ENCODE peak calls at places on chromosomes 16 and 17, in five cellular contexts. One of them, this sample, is unnamed.

GRCh38 chr17:82648761-82649474 is 674 bp upstream of the WDR45B start:
- DNase-seq in keratinocyte: no peak
- DNase-seq in psoas muscle: peak; percentile 66
- DNase-seq in NCI-H2081: peak; percentile 17
- DNase-seq in BJ: no peak
- DNase-seq in this sample: no peak

GRCh38 chr17:47730681-47731080 is 2.4 kb upstream of the TBX21 start:
- DNase-seq in keratinocyte: no peak
- DNase-seq in psoas muscle: no peak
- DNase-seq in NCI-H2081: no peak
- DNase-seq in BJ: no peak
- DNase-seq in this sample: no peak

GRCh38 chr16:27232061-27232841 is 28.9 kb downstream of the KDM8 start:
- DNase-seq in keratinocyte: no peak
- DNase-seq in psoas muscle: no peak
- DNase-seq in NCI-H2081: no peak
- DNase-seq in BJ: no peak
- DNase-seq in this sample: no peak

GRCh38 chr17:38958756-38959155 is 8.4 kb downstream of the FBXO47 start:
- DNase-seq in keratinocyte: no peak
- DNase-seq in psoas muscle: no peak
- DNase-seq in NCI-H2081: no peak
- DNase-seq in BJ: peak; percentile 46
- DNase-seq in this sample: no peak

GRCh38 chr17:66625321-66625767 is 209.6 kb upstream of the CACNG5 start:
- DNase-seq in keratinocyte: no peak
- DNase-seq in psoas muscle: no peak
- DNase-seq in NCI-H2081: peak; percentile 33
- DNase-seq in BJ: no peak
- DNase-seq in this sample: peak; percentile 46

GRCh38 chr17:28737770-28738679 is 5.8 kb upstream of the TRAF4 start:
- DNase-seq in keratinocyte: no peak
- DNase-seq in psoas muscle: no peak
- DNase-seq in NCI-H2081: no peak
- DNase-seq in BJ: no peak
- DNase-seq in this sample: no peak

GRCh38 chr16:58041628-58041955 is 16.0 kb downstream of the MMP15 start:
- DNase-seq in keratinocyte: no peak
- DNase-seq in psoas muscle: no peak
- DNase-seq in NCI-H2081: no peak
- DNase-seq in BJ: no peak
- DNase-seq in this sample: no peak

GRCh38 chr16:79283578-79283977 is 317.0 kb downstream of the MAF start:
- DNase-seq in keratinocyte: no peak
- DNase-seq in psoas muscle: no peak
- DNase-seq in NCI-H2081: no peak
- DNase-seq in BJ: no peak
- DNase-seq in this sample: no peak

GRCh38 chr16:77208382-77208781 is 9.2 kb downstream of the SYCE1L start:
- DNase-seq in keratinocyte: no peak
- DNase-seq in psoas muscle: no peak
- DNase-seq in NCI-H2081: no peak
- DNase-seq in BJ: no peak
- DNase-seq in this sample: no peak

GRCh38 chr16:57475711-57476339 is 10.5 kb downstream of the DOK4 start:
- DNase-seq in keratinocyte: no peak
- DNase-seq in psoas muscle: no peak
- DNase-seq in NCI-H2081: no peak
- DNase-seq in BJ: no peak
- DNase-seq in this sample: no peak

GRCh38 chr16:81401035-81401950 is 43.3 kb upstream of the CMIP start:
- DNase-seq in keratinocyte: no peak
- DNase-seq in psoas muscle: peak; percentile 23
- DNase-seq in NCI-H2081: peak; percentile 29
- DNase-seq in BJ: peak; percentile 41
- DNase-seq in this sample: no peak

GRCh38 chr16:75629132-75629531 is 6.1 kb upstream of the ADAT1 start:
- DNase-seq in keratinocyte: no peak
- DNase-seq in psoas muscle: no peak
- DNase-seq in NCI-H2081: no peak
- DNase-seq in BJ: no peak
- DNase-seq in this sample: no peak

GRCh38 chr16:23595951-23596720 is at the start of gene NDUFAB1:
- DNase-seq in keratinocyte: peak; percentile 23
- DNase-seq in psoas muscle: peak; percentile 94
- DNase-seq in NCI-H2081: peak; percentile 90
- DNase-seq in BJ: peak; percentile 32
- DNase-seq in this sample: peak; percentile 58

GRCh38 chr17:32755045-32755805 is 121.7 kb downstream of the MYO1D start:
- DNase-seq in keratinocyte: peak; percentile 17
- DNase-seq in psoas muscle: no peak
- DNase-seq in NCI-H2081: peak; percentile 79
- DNase-seq in BJ: peak; percentile 27
- DNase-seq in this sample: peak; percentile 70

GRCh38 chr17:70307430-70307829 is 138.1 kb downstream of the KCNJ2 start:
- DNase-seq in keratinocyte: no peak
- DNase-seq in psoas muscle: no peak
- DNase-seq in NCI-H2081: no peak
- DNase-seq in BJ: no peak
- DNase-seq in this sample: no peak

GRCh38 chr17:83099086-83099540 is 19.7 kb downstream of the METRNL start:
- DNase-seq in keratinocyte: no peak
- DNase-seq in psoas muscle: no peak
- DNase-seq in NCI-H2081: no peak
- DNase-seq in BJ: no peak
- DNase-seq in this sample: no peak

GRCh38 chr17:79814966-79815835 is 18.3 kb upstream of the CBX8 start:
- DNase-seq in keratinocyte: no peak
- DNase-seq in psoas muscle: peak; percentile 57
- DNase-seq in NCI-H2081: no peak
- DNase-seq in BJ: no peak
- DNase-seq in this sample: no peak

GRCh38 chr16:57759131-57759530 is 23.6 kb downstream of the KATNB1 start:
- DNase-seq in keratinocyte: no peak
- DNase-seq in psoas muscle: peak; percentile 3
- DNase-seq in NCI-H2081: no peak
- DNase-seq in BJ: no peak
- DNase-seq in this sample: no peak

GRCh38 chr17:70655179-70655578 is 485.8 kb downstream of the KCNJ2 start:
- DNase-seq in keratinocyte: no peak
- DNase-seq in psoas muscle: no peak
- DNase-seq in NCI-H2081: peak; percentile 95
- DNase-seq in BJ: no peak
- DNase-seq in this sample: no peak

GRCh38 chr17:28724500-28725165 is 1.4 kb downstream of the TLCD1 start:
- DNase-seq in keratinocyte: no peak
- DNase-seq in psoas muscle: no peak
- DNase-seq in NCI-H2081: no peak
- DNase-seq in BJ: no peak
- DNase-seq in this sample: no peak

GRCh38 chr17:1562178-1562643 is 381 bp downstream of the PITPNA start:
- DNase-seq in keratinocyte: no peak
- DNase-seq in psoas muscle: peak; percentile 67
- DNase-seq in NCI-H2081: peak; percentile 46
- DNase-seq in BJ: no peak
- DNase-seq in this sample: no peak

GRCh38 chr16:57623251-57624043 is 5.0 kb upstream of the ADGRG1 start:
- DNase-seq in keratinocyte: peak; percentile 79
- DNase-seq in psoas muscle: no peak
- DNase-seq in NCI-H2081: no peak
- DNase-seq in BJ: no peak
- DNase-seq in this sample: no peak

GRCh38 chr17:12118617-12119016 is 97.9 kb downstream of the MAP2K4 start:
- DNase-seq in keratinocyte: peak; percentile 4
- DNase-seq in psoas muscle: no peak
- DNase-seq in NCI-H2081: no peak
- DNase-seq in BJ: no peak
- DNase-seq in this sample: no peak

GRCh38 chr16:1046271-1046955 is 26.1 kb upstream of the SSTR5 start:
- DNase-seq in keratinocyte: no peak
- DNase-seq in psoas muscle: no peak
- DNase-seq in NCI-H2081: no peak
- DNase-seq in BJ: no peak
- DNase-seq in this sample: no peak

GRCh38 chr16:74936902-74937560 is 47.9 kb downstream of the WDR59 start:
- DNase-seq in keratinocyte: no peak
- DNase-seq in psoas muscle: no peak
- DNase-seq in NCI-H2081: no peak
- DNase-seq in BJ: peak; percentile 45
- DNase-seq in this sample: no peak

GRCh38 chr16:29306953-29307597 is 99.4 kb downstream of the NPIPB11 start:
- DNase-seq in keratinocyte: no peak
- DNase-seq in psoas muscle: no peak
- DNase-seq in NCI-H2081: no peak
- DNase-seq in BJ: no peak
- DNase-seq in this sample: no peak

GRCh38 chr16:60989592-60989991 is 1046.6 kb downstream of the CDH8 start:
- DNase-seq in keratinocyte: no peak
- DNase-seq in psoas muscle: no peak
- DNase-seq in NCI-H2081: no peak
- DNase-seq in BJ: no peak
- DNase-seq in this sample: no peak

GRCh38 chr17:17819561-17819995 is 17.2 kb downstream of the SREBF1 start:
- DNase-seq in keratinocyte: no peak
- DNase-seq in psoas muscle: peak; percentile 80
- DNase-seq in NCI-H2081: no peak
- DNase-seq in BJ: peak; percentile 20
- DNase-seq in this sample: peak; percentile 94

GRCh38 chr17:41284043-41284442 is 8.5 kb downstream of the KRTAP9-7 start:
- DNase-seq in keratinocyte: no peak
- DNase-seq in psoas muscle: no peak
- DNase-seq in NCI-H2081: no peak
- DNase-seq in BJ: peak; percentile 87
- DNase-seq in this sample: no peak

GRCh38 chr16:19499481-19499880 is 22.4 kb downstream of the GDE1 start:
- DNase-seq in keratinocyte: no peak
- DNase-seq in psoas muscle: no peak
- DNase-seq in NCI-H2081: no peak
- DNase-seq in BJ: no peak
- DNase-seq in this sample: no peak

GRCh38 chr16:64417711-64418227 is 704.1 kb downstream of the CDH11 start:
- DNase-seq in keratinocyte: no peak
- DNase-seq in psoas muscle: no peak
- DNase-seq in NCI-H2081: no peak
- DNase-seq in BJ: peak; percentile 75
- DNase-seq in this sample: no peak

GRCh38 chr16:71356051-71356740 is 2.3 kb upstream of the CALB2 start:
- DNase-seq in keratinocyte: no peak
- DNase-seq in psoas muscle: no peak
- DNase-seq in NCI-H2081: no peak
- DNase-seq in BJ: no peak
- DNase-seq in this sample: no peak

GRCh38 chr16:55615071-55615470 is 40.7 kb upstream of the SLC6A2 start:
- DNase-seq in keratinocyte: no peak
- DNase-seq in psoas muscle: no peak
- DNase-seq in NCI-H2081: no peak
- DNase-seq in BJ: no peak
- DNase-seq in this sample: no peak

GRCh38 chr17:50542795-50543774 is 3.9 kb upstream of the SPATA20 start:
- DNase-seq in keratinocyte: no peak
- DNase-seq in psoas muscle: no peak
- DNase-seq in NCI-H2081: peak; percentile 68
- DNase-seq in BJ: no peak
- DNase-seq in this sample: peak; percentile 99

This sample was measured in LNCaP clone FGC.